ENCODE peak calls at places on chromosome 6, in five cellular contexts. A, Z, U, Q and W are unnamed samples.

GRCh38 chr6:133359256-133359655 is 118.1 kb downstream of the EYA4 start:
- DNase-seq in A (no peak), U (no peak), Q (no peak), Z (peak), W (no peak)

GRCh38 chr6:34391023-34391485 is 1.4 kb downstream of the NUDT3 start:
- DNase-seq in A (peak), U (no peak), Z (peak), Q (peak), W (no peak)

GRCh38 chr6:43402819-43403218 is 24.5 kb upstream of the ABCC10 start:
- DNase-seq in U (no peak), Q (no peak), Z (no peak), A (no peak), W (no peak)

GRCh38 chr6:158417760-158418098 is 105.5 kb downstream of the TULP4 start:
- DNase-seq in Q (no peak), A (no peak), U (no peak), Z (peak), W (no peak)

GRCh38 chr6:30357678-30358339 is 12.9 kb downstream of the RPP21 start:
- DNase-seq in U (peak), A (peak), Q (peak), Z (peak), W (no peak)

GRCh38 chr6:33923857-33924514 is 120.2 kb upstream of the MLN start:
- DNase-seq in Q (no peak), A (no peak), U (no peak), Z (no peak), W (no peak)

GRCh38 chr6:19214231-19214630 is 622.9 kb upstream of the ID4 start:
- DNase-seq in U (no peak), A (no peak), Q (no peak), Z (no peak), W (no peak)

GRCh38 chr6:42962502-42963178 is 2.1 kb downstream of the GNMT start:
- DNase-seq in Z (no peak), U (no peak), A (no peak), Q (no peak), W (no peak)

GRCh38 chr6:12395898-12396297 is 105.7 kb downstream of the EDN1 start:
- DNase-seq in Q (no peak), A (no peak), Z (no peak), U (no peak), W (no peak)

GRCh38 chr6:17101422-17102257 is at the start of gene STMND1:
- DNase-seq in U (no peak), Z (peak), A (no peak), Q (peak), W (peak)

GRCh38 chr6:34154668-34155447 is 9.0 kb upstream of the GRM4 start:
- DNase-seq in A (peak), Z (peak), U (peak), Q (peak), W (peak)

GRCh38 chr6:5471044-5471443 is 209.7 kb downstream of the FARS2 start:
- DNase-seq in Q (peak), U (peak), A (peak), Z (peak), W (no peak)

GRCh38 chr6:15663057-15663638 is 320 bp upstream of the DTNBP1 start:
- DNase-seq in U (no peak), Q (peak), A (no peak), Z (peak), W (no peak)

GRCh38 chr6:20159781-20160540 is 52.3 kb downstream of the MBOAT1 start:
- DNase-seq in Q (no peak), A (no peak), Z (peak), U (no peak), W (no peak)

GRCh38 chr6:137638926-137639706 is 144.9 kb upstream of the OLIG3 start:
- DNase-seq in A (no peak), Q (no peak), Z (peak), U (no peak), W (no peak)

GRCh38 chr6:35780719-35781118 is at the start of gene CLPSL1:
- DNase-seq in A (no peak), U (no peak), Z (no peak), Q (no peak), W (no peak)

GRCh38 chr6:111565316-111566221 is 40.1 kb downstream of the TRAF3IP2 start:
- DNase-seq in Q (no peak), U (no peak), A (no peak), Z (no peak), W (no peak)

GRCh38 chr6:105669232-105669631 is 266.4 kb upstream of the PREP start:
- DNase-seq in A (no peak), U (no peak), Z (no peak), Q (peak), W (no peak)

GRCh38 chr6:129009856-129010255 is 126.9 kb downstream of the LAMA2 start:
- DNase-seq in A (no peak), Z (no peak), Q (no peak), U (no peak), W (no peak)

GRCh38 chr6:85594197-85594930 is 706 bp upstream of the SNX14 start:
- DNase-seq in Z (peak), A (no peak), Q (no peak), U (peak), W (no peak)

GRCh38 chr6:29653452-29654038 is 3.3 kb upstream of the MOG start:
- DNase-seq in U (peak), Q (peak), Z (peak), A (peak), W (no peak)

GRCh38 chr6:133156689-133157088 is 84.5 kb upstream of the EYA4 start:
- DNase-seq in Q (no peak), Z (no peak), U (no peak), A (no peak), W (no peak)